ENCODE peak calls at places on chromosomes 3 and 15, in six cellular contexts. Z is epithelial cell of esophagus, L is K562, P is fibroblast of villous mesenchyme, E is kidney, T is astrocyte of the spinal cord. X is an unnamed sample.

GRCh38 chr15:84987949-84988624 is 6.4 kb downstream of the PDE8A start:
- DNase-seq in E (no peak), Z (no peak), T (no peak), L (no peak), P (no peak), X (no peak)

GRCh38 chr3:172903642-172904041 is 153.1 kb downstream of the ECT2 start:
- DNase-seq in P (no peak), E (peak), Z (no peak), L (no peak), T (no peak), X (no peak)

GRCh38 chr3:42264399-42265058 is 1.5 kb downstream of the CCK start:
- DNase-seq in P (no peak), Z (peak), E (peak), T (peak), L (peak), X (peak)

GRCh38 chr3:35932995-35933394 is 293.7 kb downstream of the ARPP21 start:
- DNase-seq in T (peak), P (peak), Z (peak), L (no peak), E (no peak), X (peak)

GRCh38 chr3:178583963-178584575 is 47.8 kb downstream of the KCNMB2 start:
- DNase-seq in L (no peak), E (no peak), P (no peak), Z (no peak), T (no peak), X (no peak)

GRCh38 chr3:134375542-134376384 is 1.5 kb upstream of the AMOTL2 start:
- DNase-seq in T (no peak), E (peak), L (no peak), Z (no peak), P (no peak), X (no peak)

GRCh38 chr15:98955331-98955730 is 52.3 kb downstream of the PGPEP1L start:
- DNase-seq in L (no peak), P (no peak), T (no peak), Z (no peak), E (peak), X (no peak)

GRCh38 chr3:192026656-192027055 is 565.7 kb downstream of the PYDC2 start:
- DNase-seq in L (no peak), Z (no peak), T (no peak), E (no peak), P (no peak), X (no peak)

GRCh38 chr3:182484184-182484583 is 309.1 kb upstream of the ATP11B start:
- DNase-seq in P (no peak), L (no peak), Z (no peak), E (no peak), T (no peak), X (no peak)

GRCh38 chr3:62622553-62623174 is 249.3 kb upstream of the FEZF2 start:
- DNase-seq in E (no peak), T (peak), L (peak), Z (peak), P (peak), X (peak)

GRCh38 chr3:55492976-55493375 is 5.9 kb upstream of the WNT5A start:
- DNase-seq in P (no peak), L (no peak), T (no peak), Z (no peak), E (no peak), X (no peak)

GRCh38 chr3:15470261-15470660 is 42.9 kb downstream of the EAF1 start:
- DNase-seq in L (no peak), T (no peak), E (no peak), P (no peak), Z (no peak), X (no peak)

GRCh38 chr3:156317457-156317856 is 197.1 kb downstream of the KCNAB1 start:
- DNase-seq in Z (peak), L (no peak), P (peak), T (peak), E (no peak), X (peak)

GRCh38 chr3:9976736-9977709 is 9.6 kb downstream of the EMC3 start:
- DNase-seq in P (peak), Z (peak), L (peak), T (peak), E (peak), X (peak)

GRCh38 chr3:195467641-195468390 is 25.0 kb upstream of the ACAP2 start:
- DNase-seq in Z (peak), E (no peak), P (peak), T (peak), L (no peak), X (peak)

GRCh38 chr15:43229977-43230376 is 9.2 kb upstream of the EPB42 start:
- DNase-seq in T (no peak), P (no peak), E (no peak), L (no peak), Z (no peak), X (no peak)

GRCh38 chr3:42539871-42540714 is 37.6 kb downstream of the VIPR1 start:
- DNase-seq in T (no peak), E (peak), P (peak), Z (peak), L (peak), X (peak)

GRCh38 chr3:127446756-127447155 is 143.8 kb downstream of the TPRA1 start:
- DNase-seq in T (no peak), E (peak), P (no peak), L (no peak), Z (no peak), X (no peak)

GRCh38 chr3:66812126-66812525 is 186.0 kb upstream of the KBTBD8 start:
- DNase-seq in E (no peak), Z (peak), P (peak), T (peak), L (no peak), X (peak)

GRCh38 chr3:17151598-17152373 is 267.0 kb downstream of the PLCL2 start:
- DNase-seq in Z (no peak), E (no peak), T (no peak), L (peak), P (no peak), X (no peak)

GRCh38 chr3:120144267-120144666 is 50.0 kb upstream of the GSK3B start:
- DNase-seq in P (peak), Z (peak), L (no peak), T (peak), E (no peak), X (peak)

DNA sequence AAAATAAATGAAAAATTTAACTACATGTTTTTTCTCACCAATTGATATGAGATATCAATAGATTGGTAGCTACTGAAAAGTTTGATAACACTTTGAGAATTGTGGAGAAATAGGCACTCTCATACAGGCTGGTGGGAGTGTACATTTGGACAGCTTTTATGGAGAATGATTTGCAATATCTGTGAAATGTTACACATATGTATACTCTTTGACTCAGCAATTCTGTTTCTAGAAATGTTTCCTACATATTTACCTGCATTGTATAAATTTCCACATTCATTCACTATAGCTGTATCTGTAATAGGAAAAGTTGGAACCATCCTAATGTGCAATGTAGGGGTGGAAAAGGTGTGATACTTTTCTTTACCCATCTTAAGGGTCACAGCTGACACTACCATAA is 1.9 kb upstream of the KIF23 start:
- DNase-seq in E (no peak), P (no peak), L (no peak), Z (no peak), T (no peak), X (no peak)
- H3K4me3 ChIP-seq in E (no peak), P (no peak), L (no peak), Z (no peak), T (no peak), X (no peak)

DNA sequence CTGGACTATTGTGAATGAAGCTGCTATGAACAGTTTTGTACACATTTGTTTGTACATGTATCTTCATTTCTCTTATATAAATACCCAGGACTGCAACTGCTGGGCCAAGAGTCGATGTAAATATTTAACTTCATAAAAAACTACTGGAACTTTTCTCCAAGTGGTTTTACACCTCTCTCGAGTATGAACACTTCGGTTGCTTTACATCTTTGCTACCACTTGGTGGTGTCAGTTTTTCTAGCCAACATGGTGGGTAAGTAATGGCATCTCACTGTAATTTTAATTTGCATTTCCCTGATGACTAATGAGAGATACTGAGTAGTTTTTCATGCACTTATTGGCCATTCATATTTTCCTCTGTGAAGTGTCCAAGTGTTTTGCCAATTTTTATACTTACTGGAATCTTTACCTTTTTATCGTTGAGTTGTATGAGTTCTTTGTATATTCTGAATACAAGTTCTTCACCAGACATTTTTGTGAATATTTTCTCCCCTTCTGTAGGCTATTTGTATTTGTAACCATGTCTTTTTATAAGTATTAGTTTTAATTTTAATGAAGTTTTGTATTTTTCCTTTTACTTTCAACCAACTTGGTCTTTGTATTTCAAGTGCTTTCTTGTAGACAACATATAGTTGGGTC is 44.4 kb downstream of the PCOLCE2 start:
- DNase-seq in E (no peak), Z (peak), P (peak), T (peak), L (peak), X (peak)
- TF ChIP-seq CTCF in E (no peak), Z (peak), P (peak), T (peak), L (peak), X (peak)

DNA sequence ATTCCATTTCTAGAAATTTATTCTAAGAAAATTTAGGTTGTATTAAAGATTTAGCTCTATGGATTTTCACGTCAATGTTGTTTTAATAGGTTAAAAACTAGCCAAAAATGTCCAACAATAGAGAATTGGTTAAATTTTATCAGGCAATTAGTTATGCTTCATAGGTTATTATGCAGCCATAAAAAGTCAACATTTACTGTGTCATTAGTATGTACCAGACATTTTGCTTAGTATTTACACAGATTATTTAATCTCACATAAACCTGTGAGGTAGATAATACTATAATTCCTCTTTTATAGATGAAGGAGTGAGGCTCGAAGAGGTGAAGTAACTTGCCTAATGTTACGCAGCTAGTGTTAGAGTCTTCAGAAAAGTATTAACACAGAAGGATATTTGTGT is 70.6 kb upstream of the LRRFIP2 start:
- DNase-seq in T (no peak), P (no peak), L (no peak), Z (no peak), E (no peak), X (no peak)
- H3K4me3 ChIP-seq in T (peak), P (peak), L (peak), Z (peak), E (peak), X (peak)

GRCh38 chr3:58630081-58630709 is 36.4 kb downstream of the FAM3D start:
- DNase-seq in T (peak), E (no peak), L (peak), Z (peak), P (peak), X (peak)
- TF ChIP-seq CTCF in T (peak), E (peak), L (peak), Z (peak), P (peak), X (peak)

DNA sequence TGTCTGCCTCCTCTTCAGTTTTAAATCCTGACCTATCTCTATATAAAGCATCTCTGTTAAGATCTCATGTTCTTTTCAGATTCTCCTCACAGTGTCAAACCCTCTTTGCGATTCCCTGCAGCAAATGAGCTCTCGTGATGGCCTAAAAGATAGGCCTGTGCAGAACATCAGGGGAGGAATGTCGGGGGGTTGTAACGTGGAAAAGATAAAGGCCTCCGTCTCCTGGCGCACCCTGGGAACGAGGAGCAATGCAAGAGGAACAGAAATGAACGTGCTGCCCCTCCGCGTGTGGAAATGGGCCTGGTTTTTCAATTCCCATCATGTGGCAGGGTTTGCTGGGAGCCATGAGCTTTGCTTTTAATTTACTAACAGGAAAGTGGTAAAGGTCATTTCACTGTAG is 285.0 kb upstream of the TPM1 start:
- DNase-seq in Z (no peak), E (no peak), P (no peak), T (no peak), L (no peak), X (no peak)
- H3K4me3 ChIP-seq in Z (no peak), E (no peak), P (no peak), T (no peak), L (no peak), X (no peak)

DNA sequence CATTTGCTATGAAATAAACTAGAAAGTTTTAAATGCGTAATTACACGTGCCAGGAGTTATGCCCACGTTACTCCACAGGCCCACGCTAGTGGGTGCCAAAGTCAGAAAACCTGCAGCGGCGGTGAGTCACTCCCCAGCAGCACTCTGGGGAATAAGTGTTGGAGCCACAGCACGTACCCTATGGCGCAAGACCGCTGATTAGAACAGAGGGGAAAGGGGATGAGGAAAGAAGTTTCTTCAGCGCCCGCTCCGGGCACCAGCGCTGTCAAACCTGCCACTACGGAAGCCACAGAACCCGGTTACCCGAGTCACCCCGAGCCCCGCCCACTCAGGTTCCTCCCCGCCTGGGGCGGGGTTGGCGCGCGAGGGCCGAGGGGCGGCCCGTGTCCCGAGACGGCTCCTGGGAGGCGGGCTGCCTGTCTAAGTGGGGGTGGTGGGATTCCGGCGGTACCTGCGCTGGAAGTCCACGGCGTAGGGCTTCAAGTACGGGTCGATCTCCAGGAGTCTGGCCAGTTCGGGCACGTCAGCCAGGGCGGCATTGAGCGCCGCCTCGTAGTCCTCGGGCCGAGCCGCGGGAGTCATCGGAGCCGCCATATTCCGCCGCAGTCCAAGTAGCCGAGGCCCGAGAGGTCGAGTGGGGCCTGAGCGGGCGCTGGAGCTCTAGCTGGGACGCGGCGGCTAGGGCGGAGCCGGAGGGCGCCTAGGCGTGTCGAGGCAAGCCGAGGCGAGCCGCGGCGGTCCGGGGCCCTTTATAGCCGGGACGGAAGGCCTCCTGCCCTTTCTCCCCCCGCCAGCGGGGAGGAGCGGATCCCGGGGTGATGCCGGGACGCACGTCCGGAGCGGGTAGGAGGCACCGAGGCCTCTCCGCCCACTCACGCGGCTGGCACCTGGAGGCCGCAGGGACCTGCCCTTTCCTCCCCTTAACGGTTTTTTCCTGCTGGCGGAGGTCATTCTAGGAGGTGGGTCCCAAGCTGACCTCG is at the start of gene GBE1:
- DNase-seq in P (peak), E (peak), T (peak), L (peak), Z (peak), X (peak)
- TF ChIP-seq CTCF in P (peak), E (peak), T (peak), L (peak), Z (peak), X (peak)

DNA sequence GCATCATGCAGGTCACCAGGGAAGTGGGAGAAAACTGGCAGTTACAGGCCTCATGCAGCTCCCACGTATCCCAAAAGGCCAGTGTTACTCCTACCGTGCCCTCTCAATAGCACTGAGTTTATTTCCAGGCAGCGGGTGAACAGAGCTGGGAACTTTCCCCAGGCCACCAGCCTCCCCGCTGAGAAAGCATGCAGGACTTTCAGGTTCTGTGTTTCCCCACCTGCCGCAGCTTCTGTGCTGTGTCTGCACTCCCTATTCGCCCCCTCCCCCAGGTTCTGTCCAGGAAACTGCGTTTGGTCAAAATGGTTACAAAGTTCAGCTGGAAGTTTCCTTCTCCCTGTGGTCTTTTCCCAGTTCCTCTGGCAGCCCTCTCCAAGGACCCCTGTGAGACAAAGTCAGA is 21.4 kb downstream of the NEK11 start:
- DNase-seq in T (no peak), L (no peak), P (no peak), E (no peak), Z (no peak), X (no peak)
- H3K4me3 ChIP-seq in T (no peak), L (no peak), P (no peak), E (no peak), Z (no peak), X (no peak)

X was measured in bronchial epithelial cell.